ENCODE peak calls at places on chromosomes 12 and 14, in five cellular contexts. E, R, H, S and T are unnamed samples.

GRCh38 chr14:93528884-93529558 is 98.3 kb downstream of the UNC79 start:
- DNase-seq in E (no peak), R (no peak), H (no peak), S (no peak), T (no peak)

GRCh38 chr14:103713304-103714062 is 1.8 kb downstream of the XRCC3 start:
- DNase-seq in E (no peak), R (no peak), H (no peak), S (no peak), T (no peak)

GRCh38 chr14:96559571-96559970 is 57.4 kb downstream of the PAPOLA start:
- DNase-seq in E (no peak), R (no peak), H (no peak), S (no peak), T (no peak)

GRCh38 chr12:23084236-23084995 is 459.4 kb downstream of the ETNK1 start:
- DNase-seq in E (no peak), R (peak; percentile 2), H (no peak), S (no peak), T (no peak)

GRCh38 chr12:1844223-1844622 is 23.9 kb downstream of the LRTM2 start:
- DNase-seq in E (no peak), R (no peak), H (no peak), S (no peak), T (peak; percentile 33)

GRCh38 chr14:85131523-85131922 is 398.4 kb upstream of the FLRT2 start:
- DNase-seq in E (no peak), R (no peak), H (no peak), S (no peak), T (peak; percentile 48)

GRCh38 chr14:55458800-55459577 is 18.6 kb upstream of the TBPL2 start:
- DNase-seq in E (peak; percentile 18), R (peak; percentile 42), H (no peak), S (peak; percentile 45), T (no peak)

GRCh38 chr14:91202234-91202974 is 42.1 kb downstream of the GPR68 start:
- DNase-seq in E (no peak), R (peak; percentile 77), H (peak; percentile 45), S (no peak), T (no peak)

GRCh38 chr12:129193263-129193871 is 340.1 kb downstream of the GLT1D1 start:
- DNase-seq in E (peak; percentile 57), R (no peak), H (no peak), S (no peak), T (no peak)

GRCh38 chr14:23829736-23830474 is 123.7 kb upstream of the DHRS4 start:
- DNase-seq in E (peak; percentile 84), R (peak; percentile 88), H (no peak), S (no peak), T (no peak)

GRCh38 chr12:107963625-107964024 is 165.5 kb upstream of the WSCD2 start:
- DNase-seq in E (no peak), R (no peak), H (no peak), S (no peak), T (no peak)

GRCh38 chr12:51879102-51879501 is 8.8 kb upstream of the ANKRD33 start:
- DNase-seq in E (no peak), R (no peak), H (no peak), S (no peak), T (no peak)

GRCh38 chr12:89108265-89108664 is 244.0 kb downstream of the DUSP6 start:
- DNase-seq in E (no peak), R (no peak), H (no peak), S (no peak), T (no peak)

GRCh38 chr12:128817115-128818015 is 6.4 kb downstream of the SLC15A4 start:
- DNase-seq in E (no peak), R (no peak), H (peak; percentile 72), S (peak; percentile 76), T (peak; percentile 76)

GRCh38 chr14:76793956-76794355 is 18.7 kb downstream of the ANGEL1 start:
- DNase-seq in E (no peak), R (no peak), H (no peak), S (no peak), T (no peak)

GRCh38 chr14:22432348-22432976 is 156.6 kb downstream of the DAD1 start:
- DNase-seq in E (peak; percentile 56), R (peak; percentile 69), H (no peak), S (peak; percentile 89), T (no peak)

GRCh38 chr14:47391105-47391504 is 284.3 kb downstream of the MDGA2 start:
- DNase-seq in E (no peak), R (no peak), H (no peak), S (peak; percentile 58), T (no peak)

GRCh38 chr12:95484524-95484923 is 10.6 kb downstream of the METAP2 start:
- DNase-seq in E (no peak), R (no peak), H (no peak), S (no peak), T (no peak)

GRCh38 chr14:20468773-20469241 is 399 bp upstream of the PNP start:
- DNase-seq in E (no peak), R (peak; percentile 12), H (no peak), S (no peak), T (no peak)

GRCh38 chr12:81683881-81684280 is 75.3 kb downstream of the PPFIA2 start:
- DNase-seq in E (no peak), R (no peak), H (no peak), S (no peak), T (no peak)

GRCh38 chr14:61860294-61860918 is 98.2 kb downstream of the SNAPC1 start:
- DNase-seq in E (peak; percentile 63), R (peak; percentile 73), H (peak; percentile 36), S (peak; percentile 11), T (no peak)

GRCh38 chr12:132747896-132748295 is 13.7 kb downstream of the ANKLE2 start:
- DNase-seq in E (no peak), R (no peak), H (no peak), S (no peak), T (no peak)

GRCh38 chr12:12518919-12519318 is 43.7 kb downstream of the DUSP16 start:
- DNase-seq in E (no peak), R (no peak), H (no peak), S (peak; percentile 37), T (no peak)

GRCh38 chr12:129765719-129766118 is 138.1 kb downstream of the TMEM132D start:
- DNase-seq in E (no peak), R (no peak), H (no peak), S (no peak), T (no peak)

GRCh38 chr14:96090441-96091148 is 51.4 kb downstream of the C14orf132 start:
- DNase-seq in E (no peak), R (peak; percentile 80), H (peak; percentile 81), S (peak; percentile 42), T (peak; percentile 27)

GRCh38 chr12:94171595-94171930 is 23.2 kb downstream of the PLXNC1 start:
- DNase-seq in E (no peak), R (no peak), H (no peak), S (no peak), T (no peak)

GRCh38 chr14:70188608-70189540 is at the start of gene SLC8A3:
- DNase-seq in E (no peak), R (peak; percentile 54), H (no peak), S (peak; percentile 59), T (no peak)

GRCh38 chr14:70641548-70642312 is at the start of gene TTC9:
- DNase-seq in E (no peak), R (peak; percentile 71), H (peak; percentile 30), S (no peak), T (no peak)

GRCh38 chr12:121805800-121806555 is 2.2 kb downstream of the SETD1B start:
- DNase-seq in E (peak; percentile 32), R (no peak), H (no peak), S (no peak), T (peak; percentile 50)

GRCh38 chr14:102074415-102074964 is 12.4 kb downstream of the HSP90AA1 start:
- DNase-seq in E (no peak), R (no peak), H (no peak), S (no peak), T (no peak)